ENCODE peak calls at places on chromosomes 6 and 20, in five cellular contexts. One of them, this sample, is unnamed.

GRCh38 chr6:31834367-31834703 is 6.8 kb downstream of the HSPA1B start:
- DNase-seq in stimulated activated CD4-positive, alpha-beta T cell treated with anti-CD3 and anti-CD28 coated beads, Interleukin-4, amount 100 ng/mL, for 48 hours: peak; percentile 67
- DNase-seq in nucleus accumbens: peak; percentile 83
- DNase-seq in OCI-LY7: peak; percentile 91
- DNase-seq in iris pigment epithelial cell: peak; percentile 82
- DNase-seq in this sample: no peak

GRCh38 chr6:114638346-114638745 is 295.5 kb upstream of the HS3ST5 start:
- DNase-seq in stimulated activated CD4-positive, alpha-beta T cell treated with anti-CD3 and anti-CD28 coated beads, Interleukin-4, amount 100 ng/mL, for 48 hours: no peak
- DNase-seq in nucleus accumbens: no peak
- DNase-seq in OCI-LY7: no peak
- DNase-seq in iris pigment epithelial cell: no peak
- DNase-seq in this sample: no peak

GRCh38 chr20:33561981-33562601 is 72.2 kb downstream of the CBFA2T2 start:
- DNase-seq in stimulated activated CD4-positive, alpha-beta T cell treated with anti-CD3 and anti-CD28 coated beads, Interleukin-4, amount 100 ng/mL, for 48 hours: no peak
- DNase-seq in nucleus accumbens: peak; percentile 26
- DNase-seq in OCI-LY7: peak; percentile 74
- DNase-seq in iris pigment epithelial cell: peak; percentile 91
- DNase-seq in this sample: no peak

GRCh38 chr20:9427977-9428607 is 86.3 kb upstream of the LAMP5 start:
- DNase-seq in stimulated activated CD4-positive, alpha-beta T cell treated with anti-CD3 and anti-CD28 coated beads, Interleukin-4, amount 100 ng/mL, for 48 hours: no peak
- DNase-seq in nucleus accumbens: no peak
- DNase-seq in OCI-LY7: no peak
- DNase-seq in iris pigment epithelial cell: no peak
- DNase-seq in this sample: no peak

GRCh38 chr6:47413752-47414516 is 63.7 kb upstream of the CD2AP start:
- DNase-seq in stimulated activated CD4-positive, alpha-beta T cell treated with anti-CD3 and anti-CD28 coated beads, Interleukin-4, amount 100 ng/mL, for 48 hours: no peak
- DNase-seq in nucleus accumbens: no peak
- DNase-seq in OCI-LY7: peak; percentile 82
- DNase-seq in iris pigment epithelial cell: peak; percentile 66
- DNase-seq in this sample: peak; percentile 53

GRCh38 chr20:52312131-52312729 is 120.7 kb upstream of the ZFP64 start:
- DNase-seq in stimulated activated CD4-positive, alpha-beta T cell treated with anti-CD3 and anti-CD28 coated beads, Interleukin-4, amount 100 ng/mL, for 48 hours: peak; percentile 27
- DNase-seq in nucleus accumbens: no peak
- DNase-seq in OCI-LY7: peak; percentile 69
- DNase-seq in iris pigment epithelial cell: peak; percentile 68
- DNase-seq in this sample: peak; percentile 28

GRCh38 chr6:34459899-34460593 is 5.8 kb upstream of the PACSIN1 start:
- DNase-seq in stimulated activated CD4-positive, alpha-beta T cell treated with anti-CD3 and anti-CD28 coated beads, Interleukin-4, amount 100 ng/mL, for 48 hours: peak; percentile 20
- DNase-seq in nucleus accumbens: no peak
- DNase-seq in OCI-LY7: peak; percentile 81
- DNase-seq in iris pigment epithelial cell: peak; percentile 64
- DNase-seq in this sample: no peak

GRCh38 chr20:64217539-64217938 is 38.0 kb upstream of the PCMTD2 start:
- DNase-seq in stimulated activated CD4-positive, alpha-beta T cell treated with anti-CD3 and anti-CD28 coated beads, Interleukin-4, amount 100 ng/mL, for 48 hours: no peak
- DNase-seq in nucleus accumbens: no peak
- DNase-seq in OCI-LY7: no peak
- DNase-seq in iris pigment epithelial cell: no peak
- DNase-seq in this sample: no peak

GRCh38 chr6:131136021-131136847 is 967 bp downstream of the AKAP7 start:
- DNase-seq in stimulated activated CD4-positive, alpha-beta T cell treated with anti-CD3 and anti-CD28 coated beads, Interleukin-4, amount 100 ng/mL, for 48 hours: no peak
- DNase-seq in nucleus accumbens: no peak
- DNase-seq in OCI-LY7: no peak
- DNase-seq in iris pigment epithelial cell: peak; percentile 63
- DNase-seq in this sample: no peak

GRCh38 chr6:40359808-40360207 is 227.4 kb downstream of the LRFN2 start:
- DNase-seq in stimulated activated CD4-positive, alpha-beta T cell treated with anti-CD3 and anti-CD28 coated beads, Interleukin-4, amount 100 ng/mL, for 48 hours: no peak
- DNase-seq in nucleus accumbens: no peak
- DNase-seq in OCI-LY7: no peak
- DNase-seq in iris pigment epithelial cell: no peak
- DNase-seq in this sample: no peak

GRCh38 chr20:46121531-46121930 is 3.4 kb downstream of the CD40 start:
- DNase-seq in stimulated activated CD4-positive, alpha-beta T cell treated with anti-CD3 and anti-CD28 coated beads, Interleukin-4, amount 100 ng/mL, for 48 hours: no peak
- DNase-seq in nucleus accumbens: no peak
- DNase-seq in OCI-LY7: no peak
- DNase-seq in iris pigment epithelial cell: no peak
- DNase-seq in this sample: no peak

GRCh38 chr6:169263836-169264608 is 10.4 kb upstream of the THBS2 start:
- DNase-seq in stimulated activated CD4-positive, alpha-beta T cell treated with anti-CD3 and anti-CD28 coated beads, Interleukin-4, amount 100 ng/mL, for 48 hours: no peak
- DNase-seq in nucleus accumbens: peak; percentile 9
- DNase-seq in OCI-LY7: no peak
- DNase-seq in iris pigment epithelial cell: peak; percentile 48
- DNase-seq in this sample: no peak

GRCh38 chr20:53678315-53678989 is 84.8 kb upstream of the ZNF217 start:
- DNase-seq in stimulated activated CD4-positive, alpha-beta T cell treated with anti-CD3 and anti-CD28 coated beads, Interleukin-4, amount 100 ng/mL, for 48 hours: no peak
- DNase-seq in nucleus accumbens: no peak
- DNase-seq in OCI-LY7: no peak
- DNase-seq in iris pigment epithelial cell: peak; percentile 50
- DNase-seq in this sample: no peak

GRCh38 chr6:25930532-25931410 is at the start of gene SLC17A2:
- DNase-seq in stimulated activated CD4-positive, alpha-beta T cell treated with anti-CD3 and anti-CD28 coated beads, Interleukin-4, amount 100 ng/mL, for 48 hours: no peak
- DNase-seq in nucleus accumbens: no peak
- DNase-seq in OCI-LY7: no peak
- DNase-seq in iris pigment epithelial cell: no peak
- DNase-seq in this sample: no peak

GRCh38 chr6:1631251-1631650 is 21.5 kb downstream of the FOXC1 start:
- DNase-seq in stimulated activated CD4-positive, alpha-beta T cell treated with anti-CD3 and anti-CD28 coated beads, Interleukin-4, amount 100 ng/mL, for 48 hours: no peak
- DNase-seq in nucleus accumbens: no peak
- DNase-seq in OCI-LY7: no peak
- DNase-seq in iris pigment epithelial cell: peak; percentile 59
- DNase-seq in this sample: no peak

GRCh38 chr6:144266091-144266649 is 19.0 kb upstream of the UTRN start:
- DNase-seq in stimulated activated CD4-positive, alpha-beta T cell treated with anti-CD3 and anti-CD28 coated beads, Interleukin-4, amount 100 ng/mL, for 48 hours: no peak
- DNase-seq in nucleus accumbens: no peak
- DNase-seq in OCI-LY7: no peak
- DNase-seq in iris pigment epithelial cell: peak; percentile 94
- DNase-seq in this sample: no peak

GRCh38 chr6:109172096-109172495 is 76.8 kb downstream of the CEP57L1 start:
- DNase-seq in stimulated activated CD4-positive, alpha-beta T cell treated with anti-CD3 and anti-CD28 coated beads, Interleukin-4, amount 100 ng/mL, for 48 hours: no peak
- DNase-seq in nucleus accumbens: no peak
- DNase-seq in OCI-LY7: no peak
- DNase-seq in iris pigment epithelial cell: peak; percentile 11
- DNase-seq in this sample: no peak

GRCh38 chr20:52204136-52204535 is 12.6 kb upstream of the ZFP64 start:
- DNase-seq in stimulated activated CD4-positive, alpha-beta T cell treated with anti-CD3 and anti-CD28 coated beads, Interleukin-4, amount 100 ng/mL, for 48 hours: no peak
- DNase-seq in nucleus accumbens: no peak
- DNase-seq in OCI-LY7: peak; percentile 5
- DNase-seq in iris pigment epithelial cell: no peak
- DNase-seq in this sample: no peak

This sample was measured in stimulated activated effector memory CD8-positive, alpha-beta T cell treated with anti-CD3 and anti-CD28 coated beads, Interleukin-12 subunit alpha, Interleukin-12 subunit beta, amount 100 ng/mL, for 72 hours.